ENCODE peak calls at places on chromosomes 4 and X, in nine cellular contexts. One of them, this sample, is unnamed.

GRCh38 chrX:19627081-19627480 is 111.8 kb upstream of the MAP3K15 start:
- DNase-seq in WERI-Rb-1: no peak
- DNase-seq in iris pigment epithelial cell: no peak
- DNase-seq in T-helper 17 cell: no peak
- DNase-seq in hypothalamus: no peak
- DNase-seq in NCI-H1092 treated with DMSO at 0.1 percent for 48 hours: no peak
- DNase-seq in Calu3: no peak
- DNase-seq in RCC 7860: no peak
- DNase-seq in stimulated activated CD4-positive, alpha-beta T cell treated with anti-CD3 and anti-CD28 coated beads, Interleukin-12 subunit alpha, Interleukin-12 subunit beta, amount 100 ng/mL, for 4 hours: no peak
- DNase-seq in this sample: no peak

GRCh38 chr4:67751260-67751659 is 2.9 kb downstream of the GNRHR start:
- DNase-seq in WERI-Rb-1: no peak
- DNase-seq in iris pigment epithelial cell: peak
- DNase-seq in T-helper 17 cell: no peak
- DNase-seq in hypothalamus: no peak
- DNase-seq in NCI-H1092 treated with DMSO at 0.1 percent for 48 hours: no peak
- DNase-seq in Calu3: no peak
- DNase-seq in RCC 7860: no peak
- DNase-seq in stimulated activated CD4-positive, alpha-beta T cell treated with anti-CD3 and anti-CD28 coated beads, Interleukin-12 subunit alpha, Interleukin-12 subunit beta, amount 100 ng/mL, for 4 hours: no peak
- DNase-seq in this sample: no peak

GRCh38 chr4:3526456-3526855 is 5.8 kb downstream of the LRPAP1 start:
- DNase-seq in WERI-Rb-1: no peak
- DNase-seq in iris pigment epithelial cell: no peak
- DNase-seq in T-helper 17 cell: no peak
- DNase-seq in hypothalamus: no peak
- DNase-seq in NCI-H1092 treated with DMSO at 0.1 percent for 48 hours: no peak
- DNase-seq in Calu3: no peak
- DNase-seq in RCC 7860: no peak
- DNase-seq in stimulated activated CD4-positive, alpha-beta T cell treated with anti-CD3 and anti-CD28 coated beads, Interleukin-12 subunit alpha, Interleukin-12 subunit beta, amount 100 ng/mL, for 4 hours: no peak
- DNase-seq in this sample: no peak

GRCh38 chr4:73222466-73223257 is 35.9 kb downstream of the ANKRD17 start:
- DNase-seq in WERI-Rb-1: peak
- DNase-seq in iris pigment epithelial cell: peak
- DNase-seq in T-helper 17 cell: peak
- DNase-seq in hypothalamus: peak
- DNase-seq in NCI-H1092 treated with DMSO at 0.1 percent for 48 hours: peak
- DNase-seq in Calu3: peak
- DNase-seq in RCC 7860: peak
- DNase-seq in stimulated activated CD4-positive, alpha-beta T cell treated with anti-CD3 and anti-CD28 coated beads, Interleukin-12 subunit alpha, Interleukin-12 subunit beta, amount 100 ng/mL, for 4 hours: no peak
- DNase-seq in this sample: peak

GRCh38 chrX:83022020-83022419 is 486.1 kb upstream of the POU3F4 start:
- DNase-seq in WERI-Rb-1: no peak
- DNase-seq in iris pigment epithelial cell: peak
- DNase-seq in T-helper 17 cell: no peak
- DNase-seq in hypothalamus: no peak
- DNase-seq in NCI-H1092 treated with DMSO at 0.1 percent for 48 hours: no peak
- DNase-seq in Calu3: peak
- DNase-seq in RCC 7860: peak
- DNase-seq in stimulated activated CD4-positive, alpha-beta T cell treated with anti-CD3 and anti-CD28 coated beads, Interleukin-12 subunit alpha, Interleukin-12 subunit beta, amount 100 ng/mL, for 4 hours: no peak
- DNase-seq in this sample: no peak

GRCh38 chr4:37715889-37716402 is 29.8 kb upstream of the RELL1 start:
- DNase-seq in WERI-Rb-1: no peak
- DNase-seq in iris pigment epithelial cell: peak
- DNase-seq in T-helper 17 cell: no peak
- DNase-seq in hypothalamus: no peak
- DNase-seq in NCI-H1092 treated with DMSO at 0.1 percent for 48 hours: no peak
- DNase-seq in Calu3: peak
- DNase-seq in RCC 7860: no peak
- DNase-seq in stimulated activated CD4-positive, alpha-beta T cell treated with anti-CD3 and anti-CD28 coated beads, Interleukin-12 subunit alpha, Interleukin-12 subunit beta, amount 100 ng/mL, for 4 hours: no peak
- DNase-seq in this sample: no peak

GRCh38 chr4:132642196-132642817 is 506.8 kb upstream of the PCDH10 start:
- DNase-seq in WERI-Rb-1: peak
- DNase-seq in iris pigment epithelial cell: peak
- DNase-seq in T-helper 17 cell: no peak
- DNase-seq in hypothalamus: no peak
- DNase-seq in NCI-H1092 treated with DMSO at 0.1 percent for 48 hours: peak
- DNase-seq in Calu3: peak
- DNase-seq in RCC 7860: peak
- DNase-seq in stimulated activated CD4-positive, alpha-beta T cell treated with anti-CD3 and anti-CD28 coated beads, Interleukin-12 subunit alpha, Interleukin-12 subunit beta, amount 100 ng/mL, for 4 hours: no peak
- DNase-seq in this sample: no peak

GRCh38 chr4:15325987-15326386 is 101.8 kb upstream of the C1QTNF7 start:
- DNase-seq in WERI-Rb-1: no peak
- DNase-seq in iris pigment epithelial cell: no peak
- DNase-seq in T-helper 17 cell: no peak
- DNase-seq in hypothalamus: no peak
- DNase-seq in NCI-H1092 treated with DMSO at 0.1 percent for 48 hours: no peak
- DNase-seq in Calu3: no peak
- DNase-seq in RCC 7860: no peak
- DNase-seq in stimulated activated CD4-positive, alpha-beta T cell treated with anti-CD3 and anti-CD28 coated beads, Interleukin-12 subunit alpha, Interleukin-12 subunit beta, amount 100 ng/mL, for 4 hours: no peak
- DNase-seq in this sample: no peak

GRCh38 chrX:33840176-33840575 is 291.9 kb downstream of the FAM47A start:
- DNase-seq in WERI-Rb-1: no peak
- DNase-seq in iris pigment epithelial cell: no peak
- DNase-seq in T-helper 17 cell: no peak
- DNase-seq in hypothalamus: no peak
- DNase-seq in NCI-H1092 treated with DMSO at 0.1 percent for 48 hours: peak
- DNase-seq in Calu3: no peak
- DNase-seq in RCC 7860: no peak
- DNase-seq in stimulated activated CD4-positive, alpha-beta T cell treated with anti-CD3 and anti-CD28 coated beads, Interleukin-12 subunit alpha, Interleukin-12 subunit beta, amount 100 ng/mL, for 4 hours: no peak
- DNase-seq in this sample: no peak

GRCh38 chr4:1898007-1898406 is 26.8 kb downstream of the NSD2 start:
- DNase-seq in WERI-Rb-1: no peak
- DNase-seq in iris pigment epithelial cell: no peak
- DNase-seq in T-helper 17 cell: no peak
- DNase-seq in hypothalamus: no peak
- DNase-seq in NCI-H1092 treated with DMSO at 0.1 percent for 48 hours: no peak
- DNase-seq in Calu3: no peak
- DNase-seq in RCC 7860: no peak
- DNase-seq in stimulated activated CD4-positive, alpha-beta T cell treated with anti-CD3 and anti-CD28 coated beads, Interleukin-12 subunit alpha, Interleukin-12 subunit beta, amount 100 ng/mL, for 4 hours: no peak
- DNase-seq in this sample: no peak

GRCh38 chrX:7270018-7270417 is 122.1 kb upstream of the PUDP start:
- DNase-seq in WERI-Rb-1: no peak
- DNase-seq in iris pigment epithelial cell: peak
- DNase-seq in T-helper 17 cell: no peak
- DNase-seq in hypothalamus: no peak
- DNase-seq in NCI-H1092 treated with DMSO at 0.1 percent for 48 hours: no peak
- DNase-seq in Calu3: no peak
- DNase-seq in RCC 7860: no peak
- DNase-seq in stimulated activated CD4-positive, alpha-beta T cell treated with anti-CD3 and anti-CD28 coated beads, Interleukin-12 subunit alpha, Interleukin-12 subunit beta, amount 100 ng/mL, for 4 hours: no peak
- DNase-seq in this sample: no peak

GRCh38 chrX:153874366-153875125 is 11.4 kb downstream of the L1CAM start:
- DNase-seq in WERI-Rb-1: no peak
- DNase-seq in iris pigment epithelial cell: peak
- DNase-seq in T-helper 17 cell: no peak
- DNase-seq in hypothalamus: no peak
- DNase-seq in NCI-H1092 treated with DMSO at 0.1 percent for 48 hours: no peak
- DNase-seq in Calu3: no peak
- DNase-seq in RCC 7860: no peak
- DNase-seq in stimulated activated CD4-positive, alpha-beta T cell treated with anti-CD3 and anti-CD28 coated beads, Interleukin-12 subunit alpha, Interleukin-12 subunit beta, amount 100 ng/mL, for 4 hours: no peak
- DNase-seq in this sample: no peak

GRCh38 chr4:2497931-2498330 is 29.0 kb downstream of the RNF4 start:
- DNase-seq in WERI-Rb-1: no peak
- DNase-seq in iris pigment epithelial cell: no peak
- DNase-seq in T-helper 17 cell: no peak
- DNase-seq in hypothalamus: no peak
- DNase-seq in NCI-H1092 treated with DMSO at 0.1 percent for 48 hours: no peak
- DNase-seq in Calu3: no peak
- DNase-seq in RCC 7860: no peak
- DNase-seq in stimulated activated CD4-positive, alpha-beta T cell treated with anti-CD3 and anti-CD28 coated beads, Interleukin-12 subunit alpha, Interleukin-12 subunit beta, amount 100 ng/mL, for 4 hours: no peak
- DNase-seq in this sample: no peak

GRCh38 chr4:75660491-75660890 is 12.7 kb downstream of the G3BP2 start:
- DNase-seq in WERI-Rb-1: no peak
- DNase-seq in iris pigment epithelial cell: no peak
- DNase-seq in T-helper 17 cell: no peak
- DNase-seq in hypothalamus: no peak
- DNase-seq in NCI-H1092 treated with DMSO at 0.1 percent for 48 hours: no peak
- DNase-seq in Calu3: no peak
- DNase-seq in RCC 7860: no peak
- DNase-seq in stimulated activated CD4-positive, alpha-beta T cell treated with anti-CD3 and anti-CD28 coated beads, Interleukin-12 subunit alpha, Interleukin-12 subunit beta, amount 100 ng/mL, for 4 hours: no peak
- DNase-seq in this sample: no peak

GRCh38 chr4:65635051-65635821 is 35.1 kb downstream of the EPHA5 start:
- DNase-seq in WERI-Rb-1: no peak
- DNase-seq in iris pigment epithelial cell: no peak
- DNase-seq in T-helper 17 cell: no peak
- DNase-seq in hypothalamus: no peak
- DNase-seq in NCI-H1092 treated with DMSO at 0.1 percent for 48 hours: no peak
- DNase-seq in Calu3: no peak
- DNase-seq in RCC 7860: no peak
- DNase-seq in stimulated activated CD4-positive, alpha-beta T cell treated with anti-CD3 and anti-CD28 coated beads, Interleukin-12 subunit alpha, Interleukin-12 subunit beta, amount 100 ng/mL, for 4 hours: no peak
- DNase-seq in this sample: no peak

GRCh38 chr4:40281913-40282312 is 53.2 kb upstream of the CHRNA9 start:
- DNase-seq in WERI-Rb-1: no peak
- DNase-seq in iris pigment epithelial cell: no peak
- DNase-seq in T-helper 17 cell: no peak
- DNase-seq in hypothalamus: no peak
- DNase-seq in NCI-H1092 treated with DMSO at 0.1 percent for 48 hours: no peak
- DNase-seq in Calu3: no peak
- DNase-seq in RCC 7860: no peak
- DNase-seq in stimulated activated CD4-positive, alpha-beta T cell treated with anti-CD3 and anti-CD28 coated beads, Interleukin-12 subunit alpha, Interleukin-12 subunit beta, amount 100 ng/mL, for 4 hours: no peak
- DNase-seq in this sample: no peak

GRCh38 chr4:1562771-1563170 is 121.3 kb downstream of the FAM53A start:
- DNase-seq in WERI-Rb-1: no peak
- DNase-seq in iris pigment epithelial cell: no peak
- DNase-seq in T-helper 17 cell: no peak
- DNase-seq in hypothalamus: no peak
- DNase-seq in NCI-H1092 treated with DMSO at 0.1 percent for 48 hours: no peak
- DNase-seq in Calu3: no peak
- DNase-seq in RCC 7860: no peak
- DNase-seq in stimulated activated CD4-positive, alpha-beta T cell treated with anti-CD3 and anti-CD28 coated beads, Interleukin-12 subunit alpha, Interleukin-12 subunit beta, amount 100 ng/mL, for 4 hours: no peak
- DNase-seq in this sample: no peak

GRCh38 chrX:110182362-110182761 is 135.5 kb downstream of the AMMECR1 start:
- DNase-seq in WERI-Rb-1: no peak
- DNase-seq in iris pigment epithelial cell: peak
- DNase-seq in T-helper 17 cell: no peak
- DNase-seq in hypothalamus: no peak
- DNase-seq in NCI-H1092 treated with DMSO at 0.1 percent for 48 hours: no peak
- DNase-seq in Calu3: no peak
- DNase-seq in RCC 7860: no peak
- DNase-seq in stimulated activated CD4-positive, alpha-beta T cell treated with anti-CD3 and anti-CD28 coated beads, Interleukin-12 subunit alpha, Interleukin-12 subunit beta, amount 100 ng/mL, for 4 hours: no peak
- DNase-seq in this sample: no peak

This sample was measured in central memory CD8-positive, alpha-beta T cell.